ENCODE peak calls at places on chromosomes 2 and 18, in six cellular contexts. V, H, Y, E, M and T are unnamed samples.

GRCh38 chr2:238441262-238442114 is 14.8 kb downstream of the ASB1 start:
- DNase-seq in V (no peak), H (no peak), Y (no peak), E (no peak), M (no peak), T (peak; percentile 43)

GRCh38 chr2:223723954-223724411 is 113.4 kb downstream of the AP1S3 start:
- DNase-seq in V (no peak), H (no peak), Y (no peak), E (peak; percentile 33), M (no peak), T (peak; percentile 59)

GRCh38 chr2:11710210-11710609 is 36.2 kb upstream of the LPIN1 start:
- DNase-seq in V (no peak), H (no peak), Y (no peak), E (no peak), M (no peak), T (no peak)

GRCh38 chr18:54904521-54904920 is 54.7 kb downstream of the CCDC68 start:
- DNase-seq in V (no peak), H (no peak), Y (no peak), E (no peak), M (no peak), T (no peak)

GRCh38 chr2:98142106-98142815 is 55.3 kb downstream of the VWA3B start:
- DNase-seq in V (no peak), H (no peak), Y (no peak), E (no peak), M (no peak), T (no peak)

GRCh38 chr2:99775585-99775984 is 285.8 kb upstream of the REV1 start:
- DNase-seq in V (no peak), H (no peak), Y (peak; percentile 12), E (no peak), M (no peak), T (no peak)

GRCh38 chr2:235639387-235639786 is 145.5 kb downstream of the AGAP1 start:
- DNase-seq in V (peak; percentile 49), H (no peak), Y (peak; percentile 49), E (no peak), M (peak; percentile 76), T (no peak)

GRCh38 chr2:109046925-109047508 is 58.0 kb upstream of the EDAR start:
- DNase-seq in V (no peak), H (no peak), Y (no peak), E (no peak), M (no peak), T (no peak)

GRCh38 chr2:221791840-221792239 is 219.7 kb upstream of the EPHA4 start:
- DNase-seq in V (no peak), H (no peak), Y (no peak), E (no peak), M (no peak), T (no peak)

GRCh38 chr2:180644709-180645108 is 335.7 kb upstream of the UBE2E3 start:
- DNase-seq in V (no peak), H (no peak), Y (peak; percentile 56), E (no peak), M (peak; percentile 65), T (no peak)

GRCh38 chr18:75489493-75490190 is 62.1 kb upstream of the SMIM21 start:
- DNase-seq in V (no peak), H (no peak), Y (peak; percentile 74), E (no peak), M (peak; percentile 85), T (no peak)

GRCh38 chr2:203656522-203657287 is 49.7 kb upstream of the CD28 start:
- DNase-seq in V (no peak), H (no peak), Y (no peak), E (no peak), M (no peak), T (no peak)

GRCh38 chr18:55321268-55322175 is 266.5 kb downstream of the TCF4 start:
- DNase-seq in V (peak; percentile 95), H (peak; percentile 89), Y (no peak), E (peak; percentile 91), M (peak; percentile 78), T (peak; percentile 81)

GRCh38 chr18:68735498-68736343 is 20.8 kb upstream of the TMX3 start:
- DNase-seq in V (no peak), H (peak; percentile 28), Y (no peak), E (peak; percentile 40), M (peak; percentile 49), T (no peak)

GRCh38 chr2:76298022-76298421 is 587.3 kb upstream of the GCFC2 start:
- DNase-seq in V (no peak), H (no peak), Y (no peak), E (no peak), M (no peak), T (no peak)

GRCh38 chr18:33495278-33495677 is 54.8 kb upstream of the CCDC178 start:
- DNase-seq in V (peak; percentile 28), H (no peak), Y (no peak), E (peak; percentile 66), M (no peak), T (peak; percentile 27)

GRCh38 chr2:28904295-28904694 is 9.8 kb downstream of the WDR43 start:
- DNase-seq in V (no peak), H (no peak), Y (peak; percentile 53), E (no peak), M (peak; percentile 37), T (no peak)

GRCh38 chr2:20221169-20221938 is 3.6 kb downstream of the SDC1 start:
- DNase-seq in V (no peak), H (no peak), Y (no peak), E (no peak), M (peak; percentile 64), T (no peak)

GRCh38 chr18:46704816-46705215 is 47.8 kb upstream of the LOXHD1 start:
- DNase-seq in V (no peak), H (no peak), Y (no peak), E (no peak), M (no peak), T (no peak)

GRCh38 chr2:142165790-142166189 is 35.0 kb upstream of the LRP1B start:
- DNase-seq in V (no peak), H (no peak), Y (peak; percentile 35), E (peak; percentile 55), M (no peak), T (no peak)

GRCh38 chr18:12606592-12607315 is 51.2 kb downstream of the SPIRE1 start:
- DNase-seq in V (no peak), H (no peak), Y (peak; percentile 74), E (no peak), M (peak; percentile 57), T (no peak)

GRCh38 chr2:240233891-240234502 is 93.5 kb upstream of the OTOS start:
- DNase-seq in V (no peak), H (no peak), Y (no peak), E (no peak), M (no peak), T (no peak)

GRCh38 chr18:59536181-59536580 is 161.0 kb downstream of the CCBE1 start:
- DNase-seq in V (no peak), H (no peak), Y (no peak), E (no peak), M (peak; percentile 39), T (no peak)

GRCh38 chr18:34909637-34910364 is 131.4 kb upstream of the MAPRE2 start:
- DNase-seq in V (no peak), H (no peak), Y (no peak), E (no peak), M (no peak), T (no peak)

GRCh38 chr2:42421601-42422252 is 60.7 kb upstream of the COX7A2L start:
- DNase-seq in V (no peak), H (no peak), Y (no peak), E (no peak), M (no peak), T (no peak)

GRCh38 chr2:45182667-45183620 is 173.7 kb upstream of the SIX2 start:
- DNase-seq in V (no peak), H (no peak), Y (no peak), E (no peak), M (no peak), T (no peak)

GRCh38 chr18:70659026-70659726 is 370.3 kb downstream of the SOCS6 start:
- DNase-seq in V (no peak), H (no peak), Y (no peak), E (peak; percentile 4), M (no peak), T (no peak)

GRCh38 chr2:37575780-37576179 is 95.7 kb downstream of the CDC42EP3 start:
- DNase-seq in V (no peak), H (no peak), Y (no peak), E (no peak), M (no peak), T (no peak)
- TF ChIP-seq CTCF in V (no peak), H (no peak), Y (no peak), E (peak; percentile 15), M (peak; percentile 26), T (no peak)

GRCh38 chr2:200445284-200445683 is 64.6 kb downstream of the KCTD18 start:
- DNase-seq in V (no peak), H (no peak), Y (no peak), E (no peak), M (no peak), T (no peak)
- TF ChIP-seq CTCF in V (no peak), H (no peak), Y (no peak), E (no peak), M (no peak), T (no peak)

GRCh38 chr2:85132834-85133637 is at the start of gene TCF7L1:
- DNase-seq in V (peak; percentile 89), H (peak; percentile 55), Y (no peak), E (peak; percentile 94), M (peak; percentile 62), T (peak; percentile 92)
- TF ChIP-seq CTCF in V (peak; percentile 80), H (no peak), Y (peak; percentile 93), E (peak; percentile 89), M (peak; percentile 94), T (peak; percentile 91)

GRCh38 chr2:216804357-216805350 is 55.2 kb downstream of the TNP1 start:
- DNase-seq in V (no peak), H (no peak), Y (no peak), E (no peak), M (no peak), T (no peak)
- TF ChIP-seq CTCF in V (no peak), H (no peak), Y (no peak), E (no peak), M (no peak), T (no peak)

GRCh38 chr2:89763254-89763580 is 1071.7 kb downstream of the RPIA start:
- DNase-seq in V (no peak), H (no peak), Y (no peak), E (no peak), M (no peak), T (no peak)
- TF ChIP-seq CTCF in V (no peak), H (no peak), Y (no peak), E (no peak), M (no peak), T (no peak)

GRCh38 chr18:79516441-79516931 is 120.8 kb downstream of the NFATC1 start:
- DNase-seq in V (no peak), H (no peak), Y (no peak), E (no peak), M (no peak), T (no peak)

GRCh38 chr18:79515944-79516351 is 120.2 kb downstream of the NFATC1 start:
- DNase-seq in V (no peak), H (no peak), Y (no peak), E (no peak), M (no peak), T (no peak)

GRCh38 chr18:79518028-79518682 is 122.4 kb downstream of the NFATC1 start:
- DNase-seq in V (no peak), H (no peak), Y (no peak), E (no peak), M (no peak), T (no peak)

GRCh38 chr18:79518683-79519128 is 123.0 kb downstream of the NFATC1 start:
- DNase-seq in V (no peak), H (no peak), Y (no peak), E (no peak), M (no peak), T (no peak)

GRCh38 chr18:79517322-79517721 is 121.6 kb downstream of the NFATC1 start:
- DNase-seq in V (no peak), H (peak; percentile 29), Y (no peak), E (no peak), M (no peak), T (no peak)
- TF ChIP-seq CTCF in V (no peak), H (no peak), Y (no peak), E (no peak), M (no peak), T (no peak)